ENCODE peak calls at places on chromosomes 5 and 9, in nine cellular contexts. B is hepatocyte, R is brain microvascular endothelial cell, H is upper lobe of left lung, X is K562, W is astrocyte of the spinal cord, Y is heart right ventricle, F is endothelial cell, D is fibroblast of lung. A is an unnamed sample.

GRCh38 chr5:126514159-126515141 is 80.6 kb downstream of the ALDH7A1 start:
- DNase-seq in H (no peak), D (peak), B (no peak), R (peak), W (peak), Y (no peak), X (peak), F (no peak), A (no peak)

GRCh38 chr9:138073408-138073807 is 195.8 kb downstream of the CACNA1B start:
- DNase-seq in W (no peak), Y (no peak), F (no peak), R (no peak), X (no peak), H (no peak), B (no peak), D (no peak), A (no peak)

GRCh38 chr9:129253820-129254381 is 75.8 kb upstream of the IER5L start:
- DNase-seq in D (no peak), H (peak), W (peak), B (no peak), Y (peak), F (no peak), X (no peak), R (peak), A (peak)

GRCh38 chr5:56160723-56161445 is 72.2 kb downstream of the ANKRD55 start:
- DNase-seq in D (no peak), F (no peak), Y (no peak), X (no peak), W (no peak), R (no peak), H (no peak), B (no peak), A (no peak)

GRCh38 chr9:98536542-98537173 is 172.1 kb downstream of the GABBR2 start:
- DNase-seq in F (peak), D (no peak), Y (no peak), X (peak), H (no peak), B (peak), W (no peak), R (no peak), A (no peak)

GRCh38 chr9:103068666-103069207 is 73.6 kb downstream of the CYLC2 start:
- DNase-seq in Y (no peak), B (no peak), X (no peak), H (no peak), R (peak), W (no peak), F (no peak), D (no peak), A (no peak)

GRCh38 chr5:97838214-97838613 is 655.2 kb upstream of the RIOK2 start:
- DNase-seq in W (peak), D (peak), X (no peak), R (peak), F (no peak), B (no peak), H (no peak), Y (no peak), A (no peak)

GRCh38 chr5:138212828-138213160 is 329 bp downstream of the CDC23 start:
- DNase-seq in Y (no peak), X (peak), W (peak), R (no peak), H (no peak), D (no peak), B (peak), F (no peak), A (no peak)

GRCh38 chr9:36598281-36598680 is 25.6 kb downstream of the MELK start:
- DNase-seq in F (no peak), W (no peak), R (no peak), B (no peak), D (no peak), X (no peak), Y (no peak), H (no peak), A (no peak)

GRCh38 chr5:88883059-88883565 is at the start of gene MEF2C:
- DNase-seq in D (peak), B (peak), X (peak), R (peak), W (peak), Y (peak), H (peak), F (peak), A (peak)

GRCh38 chr5:61301820-61302563 is 30.1 kb upstream of the ZSWIM6 start:
- DNase-seq in B (peak), F (no peak), R (peak), X (no peak), W (peak), Y (peak), D (peak), H (no peak), A (no peak)

GRCh38 chr5:170537451-170538095 is 33.8 kb downstream of the KCNIP1 start:
- DNase-seq in D (no peak), R (no peak), Y (no peak), X (no peak), W (no peak), F (no peak), H (no peak), B (no peak), A (no peak)

DNA sequence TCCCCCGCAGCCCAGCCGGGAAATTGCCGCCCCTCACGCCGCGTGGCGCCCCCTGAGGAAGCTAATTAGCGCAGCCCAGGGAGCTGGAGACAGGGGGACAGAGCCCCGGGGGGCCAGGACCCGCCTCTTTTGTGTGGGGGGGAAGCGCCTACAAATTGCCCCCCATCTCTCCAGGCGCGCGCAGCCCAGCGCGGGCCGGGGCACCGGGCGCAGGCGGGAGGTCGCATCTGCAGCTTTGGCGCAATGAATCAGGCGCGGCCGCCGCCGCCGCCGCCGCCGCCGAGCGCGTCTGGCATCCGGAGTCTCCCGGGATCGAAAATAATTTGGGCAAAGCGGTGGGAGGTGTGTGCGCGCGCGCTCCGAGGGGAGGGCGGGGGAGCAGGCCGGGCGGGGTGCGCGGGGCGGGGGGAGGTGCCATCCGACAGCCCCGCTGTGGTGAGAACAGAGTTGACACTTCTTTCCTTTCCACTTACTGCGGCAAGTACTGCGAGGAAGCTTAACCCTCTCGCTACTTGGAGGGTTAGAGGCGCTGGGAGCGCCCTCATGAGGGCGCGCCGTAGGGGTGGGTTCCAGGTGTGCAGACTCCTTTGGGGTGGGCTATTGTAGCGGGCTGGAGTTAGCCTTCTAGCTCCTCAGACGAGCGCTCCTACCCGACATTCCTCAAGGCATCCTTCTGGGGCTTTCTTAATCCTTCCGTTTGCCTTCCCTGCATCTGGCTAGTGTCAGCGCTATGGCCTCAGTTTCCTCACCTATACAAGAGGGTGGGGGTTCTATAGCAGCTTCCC is 63.1 kb downstream of the CXXC5 start:
- DNase-seq in H (peak), Y (no peak), W (peak), X (peak), D (no peak), F (peak), B (peak), R (no peak), A (peak)
- TF ChIP-seq CTCF in H (no peak), Y (no peak), W (peak), X (peak), D (no peak), F (no peak), B (peak), R (peak), A (peak)

GRCh38 chr5:64680289-64680688 is 10.0 kb upstream of the SHISAL2B start:
- DNase-seq in B (peak), R (peak), Y (no peak), X (no peak), W (no peak), F (peak), D (no peak), H (no peak), A (no peak)
- TF ChIP-seq CTCF in B (peak), R (peak), Y (no peak), X (peak), W (peak), F (no peak), D (no peak), H (no peak), A (no peak)

GRCh38 chr5:115770466-115770865 is 46.0 kb downstream of the CDO1 start:
- DNase-seq in X (peak), W (no peak), Y (no peak), F (peak), H (no peak), R (no peak), D (no peak), B (no peak), A (no peak)
- TF ChIP-seq CTCF in X (peak), W (peak), Y (no peak), F (peak), H (no peak), R (peak), D (peak), B (peak), A (no peak)

GRCh38 chr5:140881889-140882590 is at the start of gene PCDHA13:
- DNase-seq in F (peak), W (no peak), B (peak), X (no peak), Y (no peak), H (peak), D (no peak), R (no peak), A (no peak)
- TF ChIP-seq CTCF in F (no peak), W (no peak), B (peak), X (no peak), Y (no peak), H (peak), D (no peak), R (peak), A (no peak)

GRCh38 chr9:114397219-114397847 is 9.6 kb upstream of the AKNA start:
- DNase-seq in B (peak), D (peak), W (no peak), F (no peak), Y (no peak), R (no peak), H (no peak), X (no peak), A (no peak)

GRCh38 chr9:114400219-114400618 is 12.4 kb upstream of the AKNA start:
- DNase-seq in X (no peak), Y (no peak), W (no peak), B (no peak), H (no peak), D (no peak), F (no peak), R (no peak), A (no peak)

GRCh38 chr9:114399381-114399780 is 11.6 kb upstream of the AKNA start:
- DNase-seq in B (no peak), W (no peak), R (no peak), D (no peak), X (no peak), F (no peak), H (no peak), Y (no peak), A (no peak)

GRCh38 chr9:114396558-114397218 is 8.9 kb upstream of the AKNA start:
- DNase-seq in H (no peak), D (peak), B (peak), F (no peak), R (no peak), Y (peak), W (peak), X (no peak), A (no peak)

GRCh38 chr9:114397848-114398605 is 10.2 kb upstream of the AKNA start:
- DNase-seq in B (peak), R (peak), D (peak), F (peak), H (peak), X (peak), Y (peak), W (peak), A (peak)
- TF ChIP-seq CTCF in B (no peak), R (no peak), D (no peak), F (no peak), H (peak), X (no peak), Y (no peak), W (no peak), A (no peak)

GRCh38 chr5:141926434-141926833 is 2.8 kb downstream of the DELE1 start:
- DNase-seq in X (no peak), H (no peak), F (no peak), Y (no peak), D (no peak), R (no peak), W (no peak), B (no peak), A (no peak)
- TF ChIP-seq CTCF in X (no peak), H (no peak), F (no peak), Y (no peak), D (no peak), R (no peak), W (no peak), B (no peak), A (no peak)

GRCh38 chr5:134845852-134846640 is at the start of gene C5orf24:
- DNase-seq in B (peak), D (peak), F (peak), Y (peak), R (peak), H (peak), X (peak), W (peak), A (peak)

GRCh38 chr5:134846641-134846960 is 833 bp downstream of the C5orf24 start:
- DNase-seq in X (no peak), R (peak), W (peak), F (no peak), B (peak), H (no peak), Y (no peak), D (no peak), A (no peak)

GRCh38 chr5:134857401-134857800 is 11.6 kb downstream of the C5orf24 start:
- DNase-seq in Y (no peak), R (no peak), B (no peak), H (no peak), X (no peak), D (no peak), W (no peak), F (no peak), A (no peak)

GRCh38 chr5:134851307-134851923 is 5.6 kb downstream of the C5orf24 start:
- DNase-seq in F (no peak), B (no peak), X (peak), H (no peak), Y (no peak), W (peak), D (peak), R (peak), A (no peak)
- TF ChIP-seq CTCF in F (peak), B (peak), X (peak), H (no peak), Y (no peak), W (peak), D (peak), R (peak), A (peak)

A was measured in mesothelial cell of epicardium.